ENCODE peak calls at places on chromosomes 12 and 14, in four cellular contexts. Y, I, K and X are unnamed samples.
A peak's percentile ranks its signal among the peaks of the same experiment; 100 is the strongest.

GRCh38 chr14:100750762-100751699 is 24.3 kb downstream of the DLK1 start:
- DNase-seq in Y (no peak), I (no peak), K (no peak), X (peak; percentile 18)

GRCh38 chr12:16189849-16190248 is 87.6 kb downstream of the SLC15A5 start:
- DNase-seq in Y (no peak), I (peak; percentile 73), K (no peak), X (no peak)

GRCh38 chr14:50762001-50762930 is 68.7 kb downstream of the NIN start:
- DNase-seq in Y (no peak), I (no peak), K (no peak), X (no peak)

GRCh38 chr12:81809829-81810595 is 50.9 kb upstream of the PPFIA2 start:
- DNase-seq in Y (no peak), I (no peak), K (no peak), X (no peak)

GRCh38 chr12:47190905-47191304 is 111.1 kb upstream of the AMIGO2 start:
- DNase-seq in Y (no peak), I (no peak), K (no peak), X (no peak)

GRCh38 chr12:49251357-49251756 is 13.5 kb upstream of the TUBA1C start:
- DNase-seq in Y (no peak), I (no peak), K (no peak), X (no peak)

GRCh38 chr14:32073537-32074189 is 3.4 kb upstream of the ARHGAP5 start:
- DNase-seq in Y (no peak), I (peak; percentile 87), K (peak; percentile 49), X (peak; percentile 55)

GRCh38 chr12:91958816-91959215 is 186.8 kb downstream of the BTG1 start:
- DNase-seq in Y (no peak), I (peak; percentile 17), K (no peak), X (no peak)

GRCh38 chr12:119179335-119180021 is 747 bp downstream of the HSPB8 start:
- DNase-seq in Y (no peak), I (peak; percentile 69), K (peak; percentile 58), X (peak; percentile 78)

GRCh38 chr14:94485944-94486841 is 10.2 kb upstream of the SERPINA9 start:
- DNase-seq in Y (peak; percentile 59), I (peak; percentile 37), K (peak; percentile 62), X (peak; percentile 61)

GRCh38 chr14:31280871-31281220 is 73.3 kb upstream of the HECTD1 start:
- DNase-seq in Y (no peak), I (no peak), K (no peak), X (no peak)

GRCh38 chr12:132327351-132328171 is 1.8 kb downstream of the GALNT9 start:
- DNase-seq in Y (no peak), I (peak; percentile 48), K (no peak), X (peak; percentile 60)

GRCh38 chr14:82003418-82003817 is 469.8 kb upstream of the SEL1L start:
- DNase-seq in Y (no peak), I (no peak), K (no peak), X (no peak)

GRCh38 chr14:61602733-61603077 is 92.6 kb upstream of the HIF1A start:
- DNase-seq in Y (no peak), I (no peak), K (no peak), X (no peak)

GRCh38 chr12:121162985-121163384 is 30.3 kb downstream of the P2RX7 start:
- DNase-seq in Y (no peak), I (no peak), K (no peak), X (no peak)

GRCh38 chr12:12387521-12387920 is 30.6 kb downstream of the BORCS5 start:
- DNase-seq in Y (no peak), I (no peak), K (no peak), X (no peak)

GRCh38 chr12:110582286-110583136 is 607 bp downstream of the PPTC7 start:
- DNase-seq in Y (no peak), I (peak; percentile 55), K (peak; percentile 56), X (peak; percentile 94)

GRCh38 chr12:45743247-45743646 is 13.7 kb downstream of the ARID2 start:
- DNase-seq in Y (no peak), I (no peak), K (no peak), X (no peak)

GRCh38 chr12:41903014-41903702 is 241.5 kb downstream of the GXYLT1 start:
- DNase-seq in Y (no peak), I (no peak), K (no peak), X (no peak)

GRCh38 chr12:131919366-131920156 is 9.5 kb upstream of the PUS1 start:
- DNase-seq in Y (no peak), I (no peak), K (no peak), X (peak; percentile 76)

GRCh38 chr12:124919646-124920352 is 5.3 kb upstream of the UBC start:
- DNase-seq in Y (no peak), I (peak; percentile 67), K (no peak), X (no peak)

GRCh38 chr14:90235179-90235976 is 21.0 kb upstream of the PSMC1 start:
- DNase-seq in Y (peak; percentile 77), I (peak; percentile 65), K (peak; percentile 76), X (peak; percentile 75)

GRCh38 chr12:84507914-84508313 is 404.7 kb downstream of the SLC6A15 start:
- DNase-seq in Y (no peak), I (no peak), K (no peak), X (no peak)

GRCh38 chr14:74860899-74861733 is 14.8 kb downstream of the PROX2 start:
- DNase-seq in Y (peak; percentile 79), I (peak; percentile 82), K (peak; percentile 95), X (no peak)

GRCh38 chr12:92945659-92946220 is 16.6 kb upstream of the EEA1 start:
- DNase-seq in Y (no peak), I (no peak), K (no peak), X (no peak)

GRCh38 chr14:79557309-79557708 is 654.0 kb downstream of the DIO2 start:
- DNase-seq in Y (no peak), I (no peak), K (no peak), X (no peak)

GRCh38 chr12:98968896-98969295 is 323.8 kb downstream of the APAF1 start:
- DNase-seq in Y (no peak), I (no peak), K (no peak), X (no peak)

GRCh38 chr14:79333198-79333546 is 878.1 kb downstream of the DIO2 start:
- DNase-seq in Y (no peak), I (no peak), K (no peak), X (no peak)

GRCh38 chr12:131917139-131917710 is 11.9 kb upstream of the PUS1 start:
- DNase-seq in Y (no peak), I (no peak), K (no peak), X (peak; percentile 86)

GRCh38 chr12:128606538-128606937 is 217.2 kb downstream of the SLC15A4 start:
- DNase-seq in Y (no peak), I (no peak), K (no peak), X (no peak)

GRCh38 chr14:99001241-99001640 is 270.8 kb downstream of the BCL11B start:
- DNase-seq in Y (no peak), I (peak; percentile 16), K (no peak), X (no peak)

GRCh38 chr12:95117178-95117599 is 43.8 kb upstream of the NR2C1 start:
- DNase-seq in Y (no peak), I (peak; percentile 82), K (peak; percentile 74), X (no peak)

GRCh38 chr12:23862746-23863145 is 86.7 kb downstream of the SOX5 start:
- DNase-seq in Y (no peak), I (no peak), K (no peak), X (no peak)

GRCh38 chr12:93319523-93320045 is 58.1 kb upstream of the NUDT4 start:
- DNase-seq in Y (no peak), I (no peak), K (no peak), X (no peak)

GRCh38 chr14:59344711-59345455 is 120.3 kb downstream of the GPR135 start:
- DNase-seq in Y (no peak), I (no peak), K (no peak), X (no peak)
- TF ChIP-seq EP300 in Y (no peak), I (no peak), K (peak; percentile 82), X (no peak)

DNA sequence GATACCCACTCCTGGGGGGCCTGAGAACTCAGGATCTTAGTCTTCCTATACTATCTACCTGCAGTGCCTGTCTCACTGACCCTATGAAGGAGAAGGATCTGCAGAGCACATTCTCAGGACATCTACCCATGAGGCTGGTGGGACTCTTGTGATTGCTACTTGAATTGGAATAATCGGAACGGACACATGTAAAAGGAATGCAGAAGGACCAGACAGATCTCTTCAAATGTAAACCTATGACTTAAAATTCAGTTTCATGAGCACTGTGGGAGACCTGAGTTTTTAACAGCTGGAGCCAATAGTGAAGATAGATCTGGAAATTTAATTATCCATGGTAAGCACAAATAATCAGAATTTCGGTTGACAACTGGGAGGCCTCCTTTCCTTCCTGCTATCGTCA is 35.2 kb upstream of the CPSF6 start:
- DNase-seq in Y (no peak), I (no peak), K (no peak), X (no peak)
- H3K9me3 ChIP-seq in Y (peaks cover 14% of the 10 kb centered on the region), I (peaks cover 24% of the 10 kb centered on the region), K (peaks cover 34% of the 10 kb centered on the region), X (peaks cover 22% of the 10 kb centered on the region)

GRCh38 chr12:5171701-5172100 is 128.0 kb downstream of the KCNA5 start:
- DNase-seq in Y (peak; percentile 23), I (peak; percentile 48), K (no peak), X (no peak)
- TF ChIP-seq CTCF in Y (peak; percentile 83), I (peak; percentile 50), K (peak; percentile 46), X (peak; percentile 29)

GRCh38 chr12:67909091-67909531 is 80.1 kb upstream of the IFNG-AS1 start:
- DNase-seq in Y (no peak), I (no peak), K (no peak), X (no peak)
- TF ChIP-seq EP300 in Y (no peak), I (no peak), K (no peak), X (no peak)